ENCODE peak calls at places on chromosomes 4 and X, in nine cellular contexts. C is activated naive CD4-positive, alpha-beta T cell treated with anti-CD3 and anti-CD28 coated beads, Interleukin-2, amount 10 ng/mL, durations not matched to agents 7 days and 5 days; X is sciatic nerve; I is HS-5; L is activated CD8-positive, alpha-beta memory T cell treated with anti-CD3 and anti-CD28 coated beads for 48 hours; G is LNCaP clone FGC; J is ELR; Y is Right ventricle myocardium superior; O is NCI-H82. B is an unnamed sample.

GRCh38 chr4:7320413-7320812 is 114.3 kb downstream of the PSAPL1 start:
- DNase-seq in X (no peak), I (no peak), Y (no peak), O (peak; percentile 65), L (no peak), C (no peak), J (no peak), G (no peak), B (no peak)

GRCh38 chr4:154622598-154622997 is 10.1 kb upstream of the FGG start:
- DNase-seq in C (peak; percentile 39), O (peak; percentile 46), G (no peak), Y (no peak), L (no peak), X (no peak), J (peak; percentile 63), I (peak; percentile 3), B (peak; percentile 50)

GRCh38 chr4:155748039-155748438 is 10.8 kb upstream of the GUCY1B1 start:
- DNase-seq in X (no peak), J (no peak), C (no peak), I (no peak), Y (no peak), O (no peak), G (no peak), L (no peak), B (no peak)

GRCh38 chr4:14897217-14897616 is 105.1 kb upstream of the CPEB2 start:
- DNase-seq in C (no peak), O (no peak), J (peak; percentile 22), I (no peak), X (no peak), L (no peak), G (no peak), Y (no peak), B (no peak)

GRCh38 chr4:145829629-145830395 is 108.8 kb downstream of the ZNF827 start:
- DNase-seq in J (no peak), C (no peak), X (no peak), O (no peak), L (no peak), G (no peak), I (no peak), Y (no peak), B (no peak)

GRCh38 chr4:122759639-122760310 is 27.3 kb downstream of the BBS12 start:
- DNase-seq in G (no peak), I (no peak), X (no peak), L (no peak), C (no peak), J (peak; percentile 65), Y (no peak), O (peak; percentile 1), B (peak; percentile 32)

GRCh38 chr4:183094393-183095198 is 4.5 kb upstream of the WWC2 start:
- DNase-seq in L (no peak), C (no peak), X (no peak), Y (no peak), J (no peak), G (no peak), I (no peak), O (no peak), B (no peak)

GRCh38 chr4:100651499-100652165 is 133.8 kb upstream of the EMCN start:
- DNase-seq in Y (no peak), G (no peak), O (no peak), J (no peak), L (no peak), X (no peak), I (no peak), C (no peak), B (no peak)

GRCh38 chrX:53714580-53715335 is 28.2 kb upstream of the HUWE1 start:
- DNase-seq in J (peak; percentile 50), L (no peak), C (peak; percentile 75), X (no peak), I (no peak), O (no peak), G (peak; percentile 67), Y (no peak), B (peak; percentile 56)

GRCh38 chr4:180120114-180120513 is 2123.1 kb upstream of the TENM3 start:
- DNase-seq in C (no peak), L (no peak), X (no peak), I (no peak), J (peak; percentile 19), Y (no peak), G (no peak), O (no peak), B (no peak)

GRCh38 chr4:40865696-40866095 is 115.9 kb downstream of the NSUN7 start:
- DNase-seq in I (no peak), Y (no peak), O (no peak), C (no peak), G (no peak), L (no peak), X (no peak), J (peak; percentile 15), B (no peak)

GRCh38 chr4:102405706-102406510 is 60.6 kb upstream of the SLC39A8 start:
- DNase-seq in Y (no peak), L (no peak), I (no peak), O (peak; percentile 95), J (no peak), C (no peak), G (no peak), X (no peak), B (no peak)

GRCh38 chrX:57821703-57822375 is 88.4 kb downstream of the ZXDA start:
- DNase-seq in I (peak; percentile 18), X (no peak), Y (no peak), C (peak; percentile 23), O (peak; percentile 84), G (peak; percentile 18), L (no peak), J (peak; percentile 54), B (peak; percentile 27)

GRCh38 chr4:165330071-165330470 is 2.6 kb downstream of the MSMO1 start:
- DNase-seq in I (no peak), O (no peak), C (no peak), G (no peak), L (no peak), X (no peak), J (no peak), Y (no peak), B (no peak)

GRCh38 chrX:140572724-140573123 is 67.9 kb upstream of the SOX3 start:
- DNase-seq in C (peak; percentile 24), J (peak; percentile 59), X (no peak), G (peak; percentile 3), O (peak; percentile 58), L (no peak), Y (no peak), I (no peak), B (peak; percentile 39)

GRCh38 chr4:70613182-70613892 is 15.2 kb upstream of the ENAM start:
- DNase-seq in I (no peak), X (no peak), Y (no peak), C (no peak), J (no peak), O (peak; percentile 20), G (no peak), L (no peak), B (no peak)

GRCh38 chrX:57902633-57903032 is 7.6 kb downstream of the ZXDA start:
- DNase-seq in Y (no peak), J (no peak), X (no peak), L (no peak), G (no peak), I (no peak), O (no peak), C (no peak), B (no peak)

GRCh38 chrX:139201924-139202323 is 328.6 kb upstream of the F9 start:
- DNase-seq in X (no peak), J (no peak), O (no peak), L (no peak), Y (no peak), G (no peak), I (no peak), C (no peak), B (no peak)

GRCh38 chrX:41858161-41858775 is 65.1 kb downstream of the CASK start:
- DNase-seq in I (no peak), C (no peak), G (no peak), Y (no peak), O (no peak), L (no peak), J (no peak), X (no peak), B (no peak)

GRCh38 chr4:111208970-111209369 is 586.1 kb upstream of the PITX2 start:
- DNase-seq in I (no peak), C (no peak), L (no peak), G (no peak), O (no peak), J (no peak), X (no peak), Y (no peak), B (no peak)

GRCh38 chr4:157425897-157426296 is 205.4 kb downstream of the GRIA2 start:
- DNase-seq in O (no peak), X (no peak), I (no peak), G (no peak), Y (no peak), L (no peak), J (no peak), C (no peak), B (no peak)

GRCh38 chr4:34037280-34037679 is 2207.0 kb downstream of the ARAP2 start:
- DNase-seq in O (no peak), G (no peak), C (no peak), X (no peak), J (peak; percentile 2), Y (no peak), I (no peak), L (no peak), B (no peak)

GRCh38 chrX:38271154-38271716 is 50.6 kb upstream of the SRPX start:
- DNase-seq in J (peak; percentile 18), O (no peak), X (no peak), Y (no peak), I (no peak), L (no peak), C (no peak), G (no peak), B (peak; percentile 20)

GRCh38 chr4:98448923-98449322 is 187.7 kb downstream of the RAP1GDS1 start:
- DNase-seq in J (no peak), Y (no peak), O (no peak), I (no peak), G (no peak), L (no peak), C (peak; percentile 65), X (no peak), B (no peak)

GRCh38 chr4:107035711-107036601 is at the start of gene DKK2:
- DNase-seq in I (no peak), O (peak; percentile 9), G (no peak), X (peak; percentile 76), L (no peak), Y (peak; percentile 30), C (no peak), J (peak; percentile 66), B (peak; percentile 36)

GRCh38 chr4:76017056-76017686 is 6.1 kb downstream of the CXCL10 start:
- DNase-seq in G (no peak), L (no peak), C (no peak), Y (no peak), X (no peak), J (no peak), O (no peak), I (no peak), B (no peak)

GRCh38 chr4:106287353-106287969 is 28.5 kb downstream of the TBCK start:
- DNase-seq in G (peak; percentile 35), L (no peak), J (peak; percentile 88), O (no peak), I (peak; percentile 59), Y (no peak), C (no peak), X (no peak), B (peak; percentile 90)

GRCh38 chr4:66000500-66001117 is 330.3 kb upstream of the EPHA5 start:
- DNase-seq in O (no peak), X (no peak), J (no peak), G (no peak), I (peak; percentile 10), Y (no peak), C (no peak), L (no peak), B (peak; percentile 58)

GRCh38 chr4:42344260-42344659 is 53.0 kb upstream of the SHISA3 start:
- DNase-seq in O (no peak), J (no peak), I (no peak), Y (no peak), G (no peak), X (no peak), C (no peak), L (no peak), B (no peak)